ENCODE peak calls at places on chromosomes 6 and 20, in five cellular contexts. L, O, N, I and A are unnamed samples.

GRCh38 chr6:159691133-159691962 is 1.7 kb downstream of the SOD2 start:
- DNase-seq in L (no peak), O (no peak), N (peak), I (no peak), A (peak)

GRCh38 chr6:150296890-150297289 is 71.9 kb upstream of the IYD start:
- DNase-seq in L (no peak), O (no peak), N (no peak), I (no peak), A (no peak)

GRCh38 chr6:3227363-3228045 is at the start of gene TUBB2B:
- DNase-seq in L (no peak), O (no peak), N (peak), I (peak), A (no peak)

GRCh38 chr6:27471365-27472115 is 1.4 kb downstream of the ZNF184 start:
- DNase-seq in L (no peak), O (no peak), N (no peak), I (no peak), A (no peak)

GRCh38 chr20:40218971-40219370 is 470.1 kb downstream of the MAFB start:
- DNase-seq in L (no peak), O (no peak), N (no peak), I (no peak), A (no peak)

GRCh38 chr6:154891901-154892300 is 103.2 kb upstream of the TIAM2 start:
- DNase-seq in L (no peak), O (no peak), N (no peak), I (no peak), A (no peak)

GRCh38 chr6:5287205-5287965 is 26.1 kb downstream of the FARS2 start:
- DNase-seq in L (no peak), O (no peak), N (peak), I (no peak), A (no peak)

GRCh38 chr20:50354690-50355592 is 155.2 kb upstream of the PTPN1 start:
- DNase-seq in L (no peak), O (no peak), N (no peak), I (peak), A (no peak)

GRCh38 chr6:27556406-27556805 is 83.5 kb upstream of the ZNF184 start:
- DNase-seq in L (no peak), O (no peak), N (no peak), I (peak), A (no peak)

GRCh38 chr20:59124326-59125029 is 39.1 kb upstream of the ZNF831 start:
- DNase-seq in L (no peak), O (no peak), N (no peak), I (peak), A (no peak)

GRCh38 chr20:57440678-57441509 is 49.7 kb downstream of the RBM38 start:
- DNase-seq in L (no peak), O (no peak), N (no peak), I (peak), A (no peak)

GRCh38 chr20:24131281-24131680 is 142.7 kb upstream of the GGTLC1 start:
- DNase-seq in L (no peak), O (no peak), N (no peak), I (peak), A (no peak)

GRCh38 chr20:58109126-58109880 is 119.2 kb downstream of the ANKRD60 start:
- DNase-seq in L (no peak), O (no peak), N (no peak), I (no peak), A (no peak)

GRCh38 chr20:22691369-22692118 is 107.2 kb upstream of the FOXA2 start:
- DNase-seq in L (no peak), O (peak), N (peak), I (peak), A (peak)

GRCh38 chr6:111591370-111591900 is 14.2 kb downstream of the TRAF3IP2 start:
- DNase-seq in L (no peak), O (no peak), N (peak), I (no peak), A (no peak)

GRCh38 chr6:43339168-43339567 is 30.3 kb downstream of the ZNF318 start:
- DNase-seq in L (no peak), O (no peak), N (no peak), I (no peak), A (no peak)

GRCh38 chr6:107357842-107358241 is 101.5 kb downstream of the PDSS2 start:
- DNase-seq in L (no peak), O (no peak), N (no peak), I (no peak), A (no peak)

GRCh38 chr20:51650685-51651134 is 108.2 kb upstream of the NFATC2 start:
- DNase-seq in L (no peak), O (no peak), N (no peak), I (no peak), A (peak)

GRCh38 chr20:38167851-38168760 is 3.0 kb upstream of the TGM2 start:
- DNase-seq in L (no peak), O (no peak), N (peak), I (peak), A (peak)